ENCODE peak calls at places on chromosomes 7 and 10, in seven cellular contexts. G, S, J, Z, O, Q and X are unnamed samples. For H3K36me3, the result is how much of the 10 kb centered on the place peaks cover.

GRCh38 chr7:48389977-48390376 is 218.7 kb downstream of the ABCA13 start:
- DNase-seq in G (no peak), S (no peak), J (no peak), Z (no peak), O (no peak), Q (peak), X (no peak)

GRCh38 chr10:77504870-77505257 is 132.7 kb downstream of the KCNMA1 start:
- DNase-seq in G (no peak), S (no peak), J (no peak), Z (no peak), O (no peak), Q (peak), X (no peak)

GRCh38 chr10:60905580-60905979 is 38.4 kb downstream of the RHOBTB1 start:
- DNase-seq in G (no peak), S (no peak), J (peak), Z (peak), O (peak), Q (peak), X (no peak)

GRCh38 chr10:35006836-35007235 is 83.3 kb downstream of the CUL2 start:
- DNase-seq in G (no peak), S (no peak), J (no peak), Z (no peak), O (no peak), Q (peak), X (no peak)

GRCh38 chr10:113062977-113063967 is 113.2 kb downstream of the TCF7L2 start:
- DNase-seq in G (no peak), S (peak), J (no peak), Z (no peak), O (no peak), Q (peak), X (no peak)

GRCh38 chr10:72310241-72310633 is 36.5 kb downstream of the DDIT4 start:
- DNase-seq in G (no peak), S (no peak), J (no peak), Z (no peak), O (no peak), Q (no peak), X (no peak)

GRCh38 chr7:110043514-110043913 is 1047.4 kb upstream of the LRRN3 start:
- DNase-seq in G (no peak), S (no peak), J (no peak), Z (no peak), O (no peak), Q (peak), X (no peak)

GRCh38 chr10:35271086-35271834 is 65.0 kb upstream of the CCNY start:
- DNase-seq in G (no peak), S (no peak), J (no peak), Z (no peak), O (no peak), Q (no peak), X (no peak)

GRCh38 chr10:1376384-1376945 is 320.3 kb downstream of the WDR37 start:
- DNase-seq in G (no peak), S (no peak), J (no peak), Z (no peak), O (no peak), Q (no peak), X (no peak)

GRCh38 chr10:11176746-11177145 is 159.1 kb downstream of the CELF2 start:
- DNase-seq in G (peak), S (no peak), J (no peak), Z (no peak), O (peak), Q (no peak), X (peak)

GRCh38 chr7:130154501-130155317 is 50.5 kb downstream of the TMEM209 start:
- DNase-seq in G (no peak), S (peak), J (no peak), Z (no peak), O (no peak), Q (no peak), X (no peak)

GRCh38 chr10:21523557-21524008 is 1.9 kb downstream of the SKIDA1 start:
- DNase-seq in G (no peak), S (no peak), J (no peak), Z (no peak), O (no peak), Q (peak), X (no peak)

GRCh38 chr10:121510201-121510771 is 88.0 kb downstream of the FGFR2 start:
- DNase-seq in G (no peak), S (no peak), J (peak), Z (no peak), O (no peak), Q (no peak), X (no peak)

GRCh38 chr7:2585446-2585845 is 26.7 kb downstream of the IQCE start:
- DNase-seq in G (no peak), S (no peak), J (no peak), Z (no peak), O (no peak), Q (no peak), X (no peak)

DNA sequence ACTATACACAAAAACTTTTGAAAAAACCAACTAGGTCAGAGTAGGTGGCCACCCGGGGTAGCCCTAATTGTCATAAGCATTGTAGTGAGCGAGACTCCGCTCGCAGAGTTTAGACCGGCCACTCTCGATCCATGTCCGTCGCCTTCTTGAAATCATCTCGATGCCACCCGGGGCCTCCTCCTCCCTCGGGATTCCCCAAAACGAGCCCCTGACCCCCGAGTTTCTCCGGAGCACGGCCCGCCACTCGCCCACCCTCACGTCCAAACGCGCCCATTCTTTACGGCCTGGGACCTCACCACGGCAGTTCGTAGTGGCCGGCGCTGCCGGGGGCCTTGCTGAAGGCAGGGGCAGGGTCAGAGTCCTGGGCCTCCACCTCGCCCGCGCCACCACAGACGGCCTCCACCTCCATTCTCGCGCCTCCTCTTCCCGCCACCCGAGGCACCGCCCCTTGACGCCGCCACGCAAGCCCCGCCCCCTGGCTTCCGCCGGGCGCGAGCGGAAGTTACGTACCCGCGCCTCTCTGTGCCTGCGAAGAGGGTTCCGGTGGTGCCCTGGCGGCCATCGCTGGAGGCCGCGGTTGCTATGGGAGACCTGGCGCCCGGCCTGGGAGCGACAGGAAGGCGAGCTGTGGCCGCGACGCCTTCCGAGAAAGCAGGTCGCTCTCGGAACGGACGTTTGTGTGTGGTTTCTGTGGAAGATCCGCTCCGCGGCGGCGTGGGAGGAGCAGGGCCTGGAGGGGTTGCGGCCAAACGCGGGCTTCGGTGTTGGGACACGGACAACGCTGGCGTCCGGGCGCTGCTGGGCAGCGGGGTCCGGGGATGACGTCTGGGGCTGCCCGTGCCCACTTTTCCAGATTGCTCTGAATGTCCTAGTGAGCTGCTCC is at the start of gene RFC2:
- DNase-seq in G (peak), S (peak), J (peak), Z (peak), O (peak), Q (peak), X (peak)
- H3K36me3 ChIP-seq in G (under half), S (under half), J (under half), Z (under half), O (under half), Q (under half), X (under half)

GRCh38 chr7:15567036-15567435 is 5.2 kb upstream of the AGMO start:
- DNase-seq in G (no peak), S (no peak), J (no peak), Z (no peak), O (no peak), Q (no peak), X (no peak)

GRCh38 chr7:15561840-15562239 is at the start of gene AGMO:
- DNase-seq in G (no peak), S (no peak), J (peak), Z (peak), O (peak), Q (no peak), X (no peak)

GRCh38 chr7:15566476-15566875 is 4.7 kb upstream of the AGMO start:
- DNase-seq in G (no peak), S (no peak), J (no peak), Z (no peak), O (no peak), Q (no peak), X (no peak)

GRCh38 chr7:15571303-15571878 is 9.6 kb upstream of the AGMO start:
- DNase-seq in G (no peak), S (no peak), J (no peak), Z (no peak), O (no peak), Q (peak), X (no peak)

GRCh38 chr7:15567652-15568051 is 5.8 kb upstream of the AGMO start:
- DNase-seq in G (no peak), S (no peak), J (no peak), Z (no peak), O (no peak), Q (no peak), X (no peak)
- H3K36me3 ChIP-seq in G (under half), S (under half), J (under half), Z (under half), O (under half), Q (under half), X (under half)

DNA sequence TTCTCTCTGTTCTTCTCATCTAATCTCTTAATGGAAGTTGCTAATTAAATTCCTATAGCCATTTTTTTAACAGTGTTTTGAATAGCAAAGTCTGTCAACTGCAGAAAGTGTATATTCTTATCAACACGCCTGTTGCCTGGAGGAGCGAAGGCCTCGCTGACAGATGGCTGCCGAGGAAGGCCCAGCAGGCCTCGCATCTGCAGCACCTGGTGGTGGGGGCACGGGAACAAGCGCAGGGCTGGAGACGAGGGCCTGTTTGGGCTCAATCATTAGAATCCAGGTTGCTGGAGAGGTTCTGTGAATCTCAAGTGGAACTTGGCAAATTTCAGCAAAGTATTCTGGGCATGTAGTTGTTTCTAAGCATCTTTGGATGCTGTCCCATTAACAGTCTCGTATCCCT is 66.0 kb upstream of the FAM204A start:
- DNase-seq in G (no peak), S (no peak), J (no peak), Z (no peak), O (no peak), Q (no peak), X (no peak)
- H3K36me3 ChIP-seq in G (under half), S (under half), J (under half), Z (under half), O (under half), Q (under half), X (under half)

GRCh38 chr7:131431289-131431688 is 103.6 kb downstream of the MKLN1 start:
- DNase-seq in G (no peak), S (no peak), J (no peak), Z (peak), O (peak), Q (peak), X (no peak)
- H3K36me3 ChIP-seq in G (under half), S (under half), J (under half), Z (under half), O (under half), Q (under half), X (half or more)

GRCh38 chr10:6223981-6224380 is 21.2 kb downstream of the PFKFB3 start:
- DNase-seq in G (no peak), S (no peak), J (no peak), Z (no peak), O (no peak), Q (no peak), X (no peak)

GRCh38 chr10:6220418-6221191 is 17.9 kb downstream of the PFKFB3 start:
- DNase-seq in G (no peak), S (no peak), J (no peak), Z (no peak), O (no peak), Q (no peak), X (no peak)

GRCh38 chr10:6222755-6223154 is 20.0 kb downstream of the PFKFB3 start:
- DNase-seq in G (no peak), S (no peak), J (no peak), Z (no peak), O (no peak), Q (no peak), X (no peak)

GRCh38 chr10:6221192-6221940 is 18.6 kb downstream of the PFKFB3 start:
- DNase-seq in G (no peak), S (no peak), J (no peak), Z (no peak), O (no peak), Q (no peak), X (no peak)

DNA sequence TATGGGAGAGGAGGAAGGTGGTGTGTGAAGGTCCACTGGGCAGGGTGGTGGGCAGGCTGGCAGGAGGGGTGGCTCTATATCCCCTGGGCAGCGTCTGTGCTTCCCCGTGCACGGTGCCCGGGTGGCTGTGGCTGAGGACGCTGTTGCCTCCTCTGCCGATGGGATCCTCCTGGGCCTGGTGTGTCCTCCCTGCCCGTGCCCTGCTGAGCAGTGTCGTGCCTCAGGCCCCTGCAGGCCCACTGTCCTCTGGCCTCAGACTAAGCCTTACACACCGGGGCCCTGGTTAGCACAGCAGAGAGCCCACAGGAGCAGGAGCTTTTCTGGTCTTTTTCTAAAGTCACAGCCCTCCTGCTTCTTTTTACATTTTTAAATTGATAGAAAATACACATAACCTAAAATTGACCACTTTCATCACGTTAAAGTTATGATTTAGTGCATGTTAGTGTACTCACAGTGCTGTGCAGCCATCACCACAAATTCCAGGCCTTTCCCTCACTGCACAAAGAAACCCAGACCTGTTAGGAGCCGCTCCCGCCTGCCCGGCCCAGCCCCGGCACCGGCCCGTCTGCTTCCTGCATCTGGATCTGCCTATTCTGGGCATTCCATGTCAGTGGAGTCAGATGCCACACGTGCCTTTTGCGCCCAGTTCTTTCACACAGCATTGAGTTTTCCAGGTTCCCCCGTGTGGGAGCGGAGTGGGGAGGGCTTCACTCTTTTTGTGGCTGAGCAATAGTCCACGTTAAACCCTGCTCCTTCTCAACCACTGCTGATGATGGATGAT is 19.4 kb downstream of the PFKFB3 start:
- DNase-seq in G (no peak), S (no peak), J (no peak), Z (no peak), O (no peak), Q (peak), X (no peak)
- H3K36me3 ChIP-seq in G (half or more), S (half or more), J (under half), Z (half or more), O (half or more), Q (half or more), X (half or more)

DNA sequence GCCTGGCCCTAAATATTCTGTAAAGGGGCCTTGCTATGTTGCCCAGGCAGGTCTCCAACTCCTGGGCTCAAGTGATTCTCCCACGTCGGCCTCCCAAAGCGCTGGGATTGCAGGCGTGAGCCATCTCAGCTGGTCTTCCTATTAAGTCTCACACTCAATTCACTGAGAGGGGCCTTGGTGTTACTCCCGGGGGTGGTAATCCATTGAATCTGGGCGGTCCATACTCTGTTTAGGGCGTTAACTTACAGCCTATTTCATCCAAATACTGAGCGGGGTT is 665 bp upstream of the SRRT start:
- DNase-seq in G (no peak), S (no peak), J (no peak), Z (no peak), O (no peak), Q (no peak), X (no peak)
- H3K36me3 ChIP-seq in G (under half), S (half or more), J (under half), Z (half or more), O (under half), Q (under half), X (half or more)

GRCh38 chr7:50704844-50705243 is 77.9 kb downstream of the GRB10 start:
- DNase-seq in G (no peak), S (no peak), J (no peak), Z (no peak), O (no peak), Q (no peak), X (no peak)
- H3K36me3 ChIP-seq in G (under half), S (under half), J (under half), Z (under half), O (under half), Q (under half), X (under half)